ENCODE peak calls at places on chromosomes 1 and 21, in four cellular contexts. Y is astrocyte, D is fibroblast of mammary gland, J is heart left ventricle. C is an unnamed sample.

GRCh38 chr21:35063428-35064172 is 14.5 kb upstream of the RUNX1 start:
- DNase-seq in Y (no peak), D (no peak), J (no peak), C (no peak)

GRCh38 chr1:113399063-113399583 is 8.8 kb downstream of the MAGI3 start:
- DNase-seq in Y (no peak), D (no peak), J (no peak), C (no peak)

GRCh38 chr1:7784492-7785071 is 491 bp downstream of the PER3 start:
- DNase-seq in Y (no peak), D (no peak), J (peak), C (no peak)

GRCh38 chr1:45543599-45544417 is 6.8 kb upstream of the AKR1A1 start:
- DNase-seq in Y (no peak), D (no peak), J (peak), C (peak)

GRCh38 chr21:17146426-17146825 is 366.4 kb upstream of the CXADR start:
- DNase-seq in Y (no peak), D (no peak), J (no peak), C (no peak)

GRCh38 chr1:68454534-68454933 is 4.8 kb upstream of the RPE65 start:
- DNase-seq in Y (no peak), D (no peak), J (no peak), C (no peak)

GRCh38 chr1:115671176-115672062 is 29.6 kb downstream of the VANGL1 start:
- DNase-seq in Y (peak), D (peak), J (no peak), C (no peak)

GRCh38 chr1:244970236-244970652 is 105.9 kb upstream of the HNRNPU start:
- DNase-seq in Y (peak), D (peak), J (no peak), C (no peak)

GRCh38 chr21:45877821-45878469 is 103.6 kb upstream of the COL6A1 start:
- DNase-seq in Y (no peak), D (peak), J (no peak), C (no peak)

GRCh38 chr1:53294557-53294956 is 33.3 kb downstream of the LRP8 start:
- DNase-seq in Y (peak), D (peak), J (no peak), C (no peak)

GRCh38 chr21:46021978-46022544 is 40.5 kb downstream of the COL6A1 start:
- DNase-seq in Y (no peak), D (no peak), J (no peak), C (no peak)

GRCh38 chr1:27366411-27367159 is at the start of gene MAP3K6:
- DNase-seq in Y (peak), D (peak), J (peak), C (no peak)

GRCh38 chr21:42737969-42738590 is 84.7 kb downstream of the PDE9A start:
- DNase-seq in Y (no peak), D (peak), J (peak), C (no peak)

GRCh38 chr1:236716160-236716559 is 29.9 kb downstream of the ACTN2 start:
- DNase-seq in Y (no peak), D (no peak), J (peak), C (no peak)

GRCh38 chr21:16058896-16059295 is 329.1 kb downstream of the USP25 start:
- DNase-seq in Y (no peak), D (no peak), J (no peak), C (no peak)

GRCh38 chr1:8871539-8871935 is 6.9 kb downstream of the ENO1 start:
- DNase-seq in Y (no peak), D (no peak), J (no peak), C (no peak)

GRCh38 chr1:8871965-8872399 is 6.5 kb downstream of the ENO1 start:
- DNase-seq in Y (peak), D (peak), J (no peak), C (no peak)

GRCh38 chr1:8874230-8875201 is 4.0 kb downstream of the ENO1 start:
- DNase-seq in Y (no peak), D (peak), J (no peak), C (no peak)

GRCh38 chr1:8873506-8874229 is 4.8 kb downstream of the ENO1 start:
- DNase-seq in Y (peak), D (peak), J (peak), C (peak)

GRCh38 chr1:8873001-8873400 is 5.5 kb downstream of the ENO1 start:
- DNase-seq in Y (no peak), D (no peak), J (no peak), C (no peak)
- H3K4me3 ChIP-seq in Y (peak), D (peak), J (no peak), C (peak)

GRCh38 chr1:87451229-87451900 is 122.7 kb downstream of the LMO4 start:
- DNase-seq in Y (peak), D (peak), J (no peak), C (no peak)
- TF ChIP-seq CTCF in Y (no peak), D (no peak), J (no peak), C (no peak)

GRCh38 chr1:92481598-92482403 is 4.9 kb downstream of the GFI1 start:
- DNase-seq in Y (no peak), D (no peak), J (no peak), C (no peak)
- H3K4me3 ChIP-seq in Y (no peak), D (peak), J (peak), C (peak)

GRCh38 chr1:1666526-1666925 is 7.7 kb upstream of the CDK11B start:
- DNase-seq in Y (no peak), D (no peak), J (no peak), C (no peak)

GRCh38 chr1:1664941-1665814 is 6.4 kb upstream of the CDK11B start:
- DNase-seq in Y (no peak), D (no peak), J (no peak), C (no peak)

GRCh38 chr1:1669468-1670440 is 10.9 kb upstream of the CDK11B start:
- DNase-seq in Y (no peak), D (no peak), J (peak), C (no peak)

GRCh38 chr1:1670866-1671265 is 12.1 kb upstream of the CDK11B start:
- DNase-seq in Y (no peak), D (no peak), J (no peak), C (no peak)

GRCh38 chr1:1665815-1666251 is 7.0 kb upstream of the CDK11B start:
- DNase-seq in Y (no peak), D (no peak), J (no peak), C (no peak)
- TF ChIP-seq CTCF in Y (no peak), D (peak), J (peak), C (peak)

GRCh38 chr1:5222626-5223025 is 568.2 kb downstream of the AJAP1 start:
- DNase-seq in Y (no peak), D (no peak), J (no peak), C (no peak)
- H3K4me3 ChIP-seq in Y (no peak), D (no peak), J (no peak), C (no peak)

GRCh38 chr1:224641030-224641429 is 24.9 kb downstream of the CNIH3 start:
- DNase-seq in Y (no peak), D (no peak), J (no peak), C (no peak)
- TF ChIP-seq CTCF in Y (no peak), D (no peak), J (no peak), C (peak)

GRCh38 chr1:33633019-33633801 is 160.8 kb downstream of the ZSCAN20 start:
- DNase-seq in Y (peak), D (peak), J (peak), C (peak)
- H3K4me3 ChIP-seq in Y (no peak), D (no peak), J (no peak), C (no peak)